ENCODE peak calls at places on chromosomes 16 and 17, in nine cellular contexts. G is lung microvascular endothelial cell, H is fibroblast of gingiva, R is HuH-7, L is OCI-M1, O is RWPE1, Z is NCI-H1092, I is neural progenitor cell, W is skeletal muscle cell. C is an unnamed sample.

GRCh38 chr17:3602499-3602898 is 6.7 kb downstream of the TRPV1 start:
- DNase-seq in R (peak), O (no peak), Z (no peak), I (peak), W (no peak), H (peak), G (peak), L (peak), C (peak)

GRCh38 chr17:49994085-49995054 is 654 bp downstream of the DLX3 start:
- DNase-seq in W (no peak), G (no peak), R (peak), L (no peak), O (peak), Z (no peak), I (peak), H (no peak), C (no peak)

GRCh38 chr17:75921596-75921995 is 16.9 kb upstream of the MRPL38 start:
- DNase-seq in R (no peak), H (no peak), O (no peak), L (no peak), I (no peak), G (no peak), Z (no peak), W (no peak), C (no peak)

GRCh38 chr17:64133546-64134215 is 3.7 kb upstream of the ERN1 start:
- DNase-seq in I (peak), G (peak), R (peak), W (no peak), Z (peak), O (peak), L (peak), H (peak), C (no peak)

GRCh38 chr17:74190154-74190553 is 13.3 kb upstream of the RPL38 start:
- DNase-seq in G (peak), I (peak), H (peak), O (peak), Z (peak), R (peak), W (no peak), L (peak), C (no peak)

GRCh38 chr16:7423436-7423941 is 90.8 kb downstream of the RBFOX1 start:
- DNase-seq in W (no peak), O (no peak), R (no peak), I (no peak), L (no peak), Z (no peak), G (no peak), H (no peak), C (no peak)

GRCh38 chr16:80324371-80324770 is 216.4 kb upstream of the DYNLRB2 start:
- DNase-seq in Z (no peak), O (no peak), R (no peak), H (no peak), W (no peak), I (peak), G (no peak), L (no peak), C (no peak)

GRCh38 chr16:31107465-31107867 is 720 bp upstream of the BCKDK start:
- DNase-seq in H (no peak), R (no peak), I (no peak), G (no peak), W (no peak), O (no peak), Z (no peak), L (no peak), C (no peak)

GRCh38 chr16:19843371-19843770 is 41.3 kb downstream of the GPRC5B start:
- DNase-seq in L (no peak), Z (no peak), I (no peak), W (no peak), O (no peak), R (no peak), G (no peak), H (no peak), C (no peak)

GRCh38 chr17:49845210-49845782 is 2.6 kb downstream of the TAC4 start:
- DNase-seq in R (no peak), I (no peak), H (no peak), L (no peak), W (no peak), O (no peak), G (no peak), Z (no peak), C (no peak)

GRCh38 chr17:74354123-74354522 is 7.5 kb downstream of the BTBD17 start:
- DNase-seq in W (no peak), O (no peak), L (peak), R (peak), G (peak), Z (no peak), H (no peak), I (peak), C (peak)

GRCh38 chr16:11313493-11314308 is 31.6 kb upstream of the RMI2 start:
- DNase-seq in O (no peak), H (no peak), I (no peak), L (no peak), W (no peak), Z (no peak), G (no peak), R (no peak), C (no peak)

GRCh38 chr17:43070872-43071271 is 45.8 kb downstream of the RND2 start:
- DNase-seq in R (no peak), O (no peak), H (no peak), I (no peak), G (no peak), L (no peak), Z (no peak), W (no peak), C (no peak)

GRCh38 chr16:84603115-84603816 is 14.6 kb downstream of the COTL1 start:
- DNase-seq in W (peak), O (peak), L (no peak), H (peak), Z (peak), R (no peak), G (peak), I (no peak), C (no peak)

GRCh38 chr17:29107933-29108805 is 65.2 kb downstream of the PIPOX start:
- DNase-seq in Z (peak), R (no peak), W (no peak), H (no peak), O (peak), I (no peak), L (no peak), G (no peak), C (no peak)

GRCh38 chr16:88798772-88799455 is 4.7 kb upstream of the CDT1 start:
- DNase-seq in L (peak), H (no peak), I (no peak), G (no peak), O (no peak), Z (peak), R (no peak), W (no peak), C (no peak)

GRCh38 chr16:3946604-3947180 is 66.2 kb upstream of the CREBBP start:
- DNase-seq in H (no peak), O (no peak), I (no peak), G (no peak), Z (no peak), W (no peak), R (no peak), L (no peak), C (no peak)

GRCh38 chr16:66476328-66477027 is 49.4 kb downstream of the BEAN1 start:
- DNase-seq in H (no peak), R (peak), L (peak), Z (no peak), G (no peak), O (no peak), I (no peak), W (no peak), C (no peak)

GRCh38 chr16:88894681-88895300 is 28.3 kb upstream of the PABPN1L start:
- DNase-seq in O (no peak), R (no peak), Z (no peak), G (no peak), W (no peak), I (no peak), L (no peak), H (no peak), C (peak)

GRCh38 chr16:50322333-50322732 is 46.5 kb downstream of the BRD7 start:
- DNase-seq in L (no peak), R (no peak), Z (no peak), H (no peak), I (no peak), G (no peak), O (no peak), W (no peak), C (no peak)

GRCh38 chr17:76452646-76453430 is at the start of gene UBE2O:
- DNase-seq in W (no peak), G (peak), O (peak), L (peak), R (peak), H (peak), I (peak), Z (peak), C (peak)